ENCODE peak calls at places on chromosome 18, in nine cellular contexts. M is amniotic stem cell, X is cardiac muscle cell, P is HuH-7, E is WTC11, H is NCI-H1092 treated with DMSO at 0.1 percent for 48 hours, F is T-helper 17 cell, Y is OCI-M1, L is iris pigment epithelial cell. D is an unnamed sample.
A peak's percentile ranks its signal among the peaks of the same experiment; 100 is the strongest.

GRCh38 chr18:55435592-55435991 is 152.4 kb downstream of the TCF4 start:
- DNase-seq in H (no peak), L (no peak), Y (no peak), F (no peak), M (no peak), E (no peak), P (no peak), X (no peak), D (no peak)

GRCh38 chr18:74577019-74577418 is 20.7 kb upstream of the ZNF407 start:
- DNase-seq in X (no peak), P (no peak), F (no peak), E (no peak), Y (no peak), L (no peak), M (no peak), H (no peak), D (no peak)

GRCh38 chr18:25875574-25875973 is 214.8 kb downstream of the SS18 start:
- DNase-seq in H (no peak), F (no peak), E (no peak), P (no peak), L (peak; percentile 29), M (no peak), X (peak; percentile 21), Y (peak; percentile 59), D (no peak)

GRCh38 chr18:11148655-11149440 is 521 bp downstream of the PIEZO2 start:
- DNase-seq in Y (no peak), X (peak; percentile 37), P (no peak), H (no peak), L (no peak), F (no peak), M (no peak), E (peak; percentile 38), D (no peak)

GRCh38 chr18:74742573-74742972 is 144.9 kb downstream of the ZNF407 start:
- DNase-seq in L (no peak), X (no peak), M (no peak), H (no peak), F (no peak), P (no peak), E (no peak), Y (no peak), D (no peak)

GRCh38 chr18:33578371-33579146 is 540 bp downstream of the ASXL3 start:
- DNase-seq in L (no peak), Y (no peak), X (no peak), M (no peak), F (no peak), P (peak; percentile 34), E (peak; percentile 35), H (peak; percentile 79), D (no peak)

GRCh38 chr18:37574113-37574512 is 8.5 kb upstream of the CELF4 start:
- DNase-seq in M (no peak), L (no peak), E (no peak), F (no peak), Y (no peak), H (no peak), X (peak; percentile 31), P (no peak), D (no peak)

GRCh38 chr18:56453576-56453975 is 184.8 kb downstream of the TXNL1 start:
- DNase-seq in F (no peak), L (no peak), Y (no peak), X (no peak), H (no peak), E (no peak), M (no peak), P (no peak), D (no peak)

GRCh38 chr18:37578886-37579513 is 13.4 kb upstream of the CELF4 start:
- DNase-seq in X (peak; percentile 70), P (peak; percentile 13), Y (peak; percentile 44), M (no peak), H (peak; percentile 57), F (no peak), L (peak; percentile 40), E (no peak), D (no peak)

GRCh38 chr18:78779996-78780718 is 199.5 kb upstream of the SALL3 start:
- DNase-seq in H (no peak), Y (no peak), M (no peak), X (no peak), P (no peak), L (no peak), E (no peak), F (no peak), D (no peak)

GRCh38 chr18:61893304-61893970 is 630 bp upstream of the RNF152 start:
- DNase-seq in H (peak; percentile 73), X (peak; percentile 47), E (peak; percentile 48), M (peak; percentile 23), Y (no peak), F (no peak), L (peak; percentile 56), P (peak; percentile 59), D (peak; percentile 47)

GRCh38 chr18:9802175-9802747 is 83.5 kb upstream of the TXNDC2 start:
- DNase-seq in P (no peak), M (no peak), L (no peak), E (no peak), Y (no peak), H (no peak), F (no peak), X (no peak), D (no peak)